ENCODE peak calls at places on chromosomes 12 and 14, in six cellular contexts. O is right lobe of liver; D is heart left ventricle; T is tibial artery; I is CD4-positive, CD25-positive, alpha-beta regulatory T cell; E is neuronal stem cell. Y is an unnamed sample.

GRCh38 chr12:119182701-119183493 is 4.2 kb downstream of the HSPB8 start:
- DNase-seq in T (no peak), E (no peak), O (no peak), I (no peak), D (peak; percentile 49), Y (no peak)

GRCh38 chr12:130076126-130076525 is 86.1 kb upstream of the FZD10 start:
- DNase-seq in O (no peak), D (no peak), I (no peak), T (no peak), E (no peak), Y (no peak)

GRCh38 chr12:2792670-2793500 is 1.9 kb upstream of the FKBP4 start:
- DNase-seq in I (no peak), D (no peak), T (no peak), E (no peak), O (no peak), Y (no peak)

GRCh38 chr14:29926701-29927595 is 699 bp downstream of the PRKD1 start:
- DNase-seq in O (peak; percentile 59), I (no peak), E (peak; percentile 57), T (peak; percentile 73), D (peak; percentile 59), Y (peak; percentile 53)

GRCh38 chr12:109595321-109595902 is 21.8 kb downstream of the MVK start:
- DNase-seq in T (no peak), I (peak; percentile 38), O (no peak), E (no peak), D (no peak), Y (no peak)

GRCh38 chr12:52259850-52260249 is 14.6 kb upstream of the KRT86 start:
- DNase-seq in O (no peak), T (peak; percentile 48), I (no peak), D (no peak), E (no peak), Y (no peak)

GRCh38 chr12:22333751-22334695 is 484 bp downstream of the ST8SIA1 start:
- DNase-seq in O (no peak), T (peak; percentile 66), I (peak; percentile 13), E (peak; percentile 12), D (no peak), Y (no peak)

GRCh38 chr12:56781726-56782125 is 18.6 kb downstream of the HSD17B6 start:
- DNase-seq in E (no peak), D (no peak), I (no peak), O (no peak), T (no peak), Y (no peak)

GRCh38 chr14:104688755-104689619 is at the start of gene INF2:
- DNase-seq in T (peak; percentile 81), E (peak; percentile 54), O (peak; percentile 81), D (peak; percentile 71), I (peak; percentile 70), Y (peak; percentile 53)

GRCh38 chr14:60248697-60249314 is at the start of gene PPM1A:
- DNase-seq in T (peak; percentile 97), I (peak; percentile 96), O (peak; percentile 97), E (peak; percentile 95), D (peak; percentile 97), Y (peak; percentile 94)

GRCh38 chr14:60252630-60253029 is 3.6 kb downstream of the PPM1A start:
- DNase-seq in I (no peak), E (no peak), O (no peak), T (no peak), D (no peak), Y (no peak)

GRCh38 chr14:60251877-60252276 is 2.9 kb downstream of the PPM1A start:
- DNase-seq in O (no peak), D (no peak), E (no peak), T (no peak), I (no peak), Y (no peak)

GRCh38 chr14:60249321-60250251 is 565 bp downstream of the PPM1A start:
- DNase-seq in O (peak; percentile 85), D (peak; percentile 80), T (peak; percentile 84), E (peak; percentile 81), I (peak; percentile 76), Y (peak; percentile 23)

GRCh38 chr14:60250318-60251035 is 1.5 kb downstream of the PPM1A start:
- DNase-seq in E (peak; percentile 9), I (no peak), T (no peak), O (no peak), D (no peak), Y (no peak)
- H3K4me1 ChIP-seq in E (peaks cover 3% of the 10 kb centered on the region), I (peaks cover 33% of the 10 kb centered on the region), T (no peaks in the 10 kb centered on the region), O (peaks cover 47% of the 10 kb centered on the region), D (peaks cover 2% of the 10 kb centered on the region), Y (peaks cover 17% of the 10 kb centered on the region)

GRCh38 chr14:60738843-60739508 is 4.4 kb downstream of the MNAT1 start:
- DNase-seq in O (no peak), I (no peak), E (no peak), D (no peak), T (no peak), Y (no peak)

GRCh38 chr14:60736494-60736893 is 1.9 kb downstream of the MNAT1 start:
- DNase-seq in E (no peak), O (no peak), T (no peak), I (no peak), D (no peak), Y (peak; percentile 37)

GRCh38 chr14:60732840-60733483 is 1.6 kb upstream of the MNAT1 start:
- DNase-seq in D (no peak), E (no peak), I (no peak), O (no peak), T (no peak), Y (no peak)

GRCh38 chr14:60734465-60735242 is at the start of gene MNAT1:
- DNase-seq in D (peak; percentile 71), E (peak; percentile 72), I (peak; percentile 89), O (peak; percentile 75), T (peak; percentile 87), Y (peak; percentile 75)
- H3K27ac ChIP-seq in D (peak within 1 kb of the TSS; percentile 81), E (no peak within 1 kb of the TSS), I (no peak within 1 kb of the TSS), O (peak within 1 kb of the TSS; percentile 34), T (peak within 1 kb of the TSS; percentile 91), Y (peak within 1 kb of the TSS; percentile 15)

DNA sequence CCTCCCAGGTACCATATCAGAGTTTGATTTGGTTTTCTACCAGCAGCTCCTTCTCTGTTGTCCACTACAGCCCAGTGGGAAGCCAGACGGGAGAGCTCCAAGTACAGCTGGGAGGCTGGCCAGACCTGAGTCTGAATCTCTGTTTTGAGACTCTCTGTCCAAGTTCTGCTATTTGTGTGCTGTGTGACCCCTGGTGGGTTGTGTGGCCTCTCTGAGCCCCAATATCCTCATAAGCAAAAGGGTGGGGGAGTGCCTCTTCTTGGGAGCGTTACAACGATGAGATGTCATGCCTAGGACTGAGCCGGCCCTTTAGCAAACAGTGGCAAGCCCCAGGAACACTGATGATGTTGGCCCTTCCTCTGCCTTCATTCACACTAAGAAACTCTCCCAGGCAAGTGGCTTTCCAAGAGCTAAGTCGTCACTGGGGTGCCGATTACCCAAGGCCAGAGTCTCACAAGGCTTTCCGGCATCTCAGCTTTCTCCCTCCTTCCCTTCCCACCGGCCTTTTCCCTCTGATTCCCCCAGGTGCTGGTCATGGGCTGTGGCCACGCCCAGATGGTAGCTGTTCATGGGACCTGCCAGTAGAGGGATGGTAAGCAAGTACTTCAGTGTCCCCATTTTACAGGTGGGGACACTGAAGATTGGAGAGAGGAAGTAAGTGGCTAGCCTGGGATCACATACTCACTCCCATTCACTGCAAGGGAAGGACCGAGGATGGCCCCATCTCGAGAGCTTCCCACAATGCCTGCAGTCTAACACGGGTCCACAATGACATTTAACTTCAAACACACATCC is 47.7 kb downstream of the BCL11B start:
- DNase-seq in T (peak; percentile 48), E (no peak), D (no peak), O (no peak), I (peak; percentile 48), Y (no peak)
- H3K4me1 ChIP-seq in T (no peaks in the 10 kb centered on the region), E (no peaks in the 10 kb centered on the region), D (no peaks in the 10 kb centered on the region), O (no peaks in the 10 kb centered on the region), I (peaks cover 97% of the 10 kb centered on the region), Y (peaks cover 2% of the 10 kb centered on the region)

GRCh38 chr12:4266990-4267389 is 6.6 kb upstream of the CCND2 start:
- DNase-seq in E (no peak), D (no peak), O (no peak), I (no peak), T (no peak), Y (no peak)

GRCh38 chr12:4270016-4270669 is 3.4 kb upstream of the CCND2 start:
- DNase-seq in I (peak; percentile 62), E (no peak), D (no peak), T (no peak), O (no peak), Y (no peak)

GRCh38 chr12:4269279-4269991 is 4.1 kb upstream of the CCND2 start:
- DNase-seq in O (peak; percentile 86), I (peak; percentile 95), D (peak; percentile 91), E (peak; percentile 76), T (peak; percentile 88), Y (no peak)

GRCh38 chr12:4267904-4268548 is 5.5 kb upstream of the CCND2 start:
- DNase-seq in E (no peak), O (no peak), D (no peak), I (no peak), T (no peak), Y (no peak)

DNA sequence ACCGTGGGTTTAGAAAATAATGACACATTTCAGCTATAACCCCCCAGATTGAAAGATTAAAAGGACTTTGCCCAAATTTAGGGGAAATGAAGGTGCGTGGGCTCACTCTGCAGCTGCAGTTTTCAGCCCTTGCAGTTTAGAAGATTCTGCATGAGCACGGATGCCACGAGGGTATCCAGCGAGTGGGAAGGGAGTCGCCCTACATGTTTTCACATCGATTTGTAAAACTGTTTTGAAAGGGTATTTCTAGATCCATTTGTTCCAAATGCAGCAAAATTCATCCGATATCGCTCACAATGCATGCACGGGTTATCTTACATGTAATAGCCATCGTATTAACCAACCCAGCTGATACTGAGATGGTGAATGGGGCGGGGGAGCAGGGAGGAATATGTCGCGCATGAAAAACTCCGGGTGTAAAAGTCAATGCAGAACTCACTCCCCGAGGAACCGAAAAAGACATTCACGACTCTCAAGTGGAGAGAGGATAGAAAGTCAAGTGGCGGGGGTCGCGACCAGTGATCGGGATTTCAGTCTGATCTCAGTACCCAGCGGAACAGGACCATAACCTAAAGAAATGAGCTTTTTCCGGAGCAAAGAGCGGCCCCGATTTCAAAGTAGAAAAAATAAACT is 4.9 kb upstream of the CCND2 start:
- DNase-seq in E (no peak), I (peak; percentile 73), D (no peak), T (no peak), O (no peak), Y (peak; percentile 37)
- H3K27ac ChIP-seq in E (no peak overlapping the region), I (peak overlapping the region; percentile 96), D (peak overlapping the region; percentile 98), T (peak overlapping the region; percentile 69), O (no peak overlapping the region), Y (no peak overlapping the region)

DNA sequence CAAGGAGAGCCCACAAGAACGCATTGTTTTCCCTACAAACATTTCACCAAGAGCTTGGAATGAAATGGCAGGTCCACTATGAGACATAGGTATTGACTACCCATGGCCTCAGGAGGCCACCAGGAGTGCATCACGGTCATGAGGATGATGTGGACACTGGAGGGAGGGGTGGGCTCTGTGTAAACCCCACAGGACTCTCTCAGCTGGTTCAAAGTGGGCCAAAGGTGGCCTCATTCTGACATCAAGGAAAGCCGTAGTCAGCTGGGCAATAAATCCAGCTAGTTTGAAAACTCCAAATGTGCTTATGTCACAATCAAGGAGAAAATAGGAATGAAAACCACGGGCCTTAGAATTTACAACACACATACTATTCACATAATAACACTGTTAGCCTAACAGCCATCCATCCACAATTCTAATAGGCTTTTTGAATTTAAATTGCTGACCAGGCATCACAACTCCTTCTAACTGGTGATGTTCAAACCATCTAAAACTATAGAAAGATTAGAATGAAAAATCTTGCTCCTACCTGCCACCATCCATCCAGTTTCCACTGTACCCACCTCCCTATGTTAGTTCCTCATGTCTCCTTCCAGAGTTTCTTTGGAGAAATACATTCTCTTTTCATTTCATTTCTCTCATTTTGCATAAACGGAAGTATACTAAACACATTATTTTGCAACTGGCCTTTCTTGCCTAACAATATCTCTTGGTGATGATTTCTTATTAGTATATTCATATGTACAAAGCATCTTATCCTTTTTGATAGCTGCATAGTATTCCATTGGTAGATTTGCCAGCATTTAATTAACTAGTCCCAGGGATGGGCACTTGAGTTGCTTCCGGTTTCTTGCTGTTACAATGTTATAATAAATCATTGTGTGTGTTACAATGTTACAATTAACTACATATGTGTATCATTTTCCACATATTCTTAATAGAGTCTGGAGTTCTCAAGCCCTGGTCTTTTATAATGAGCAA is 21.5 kb downstream of the CMKLR1 start:
- DNase-seq in T (no peak), E (no peak), O (no peak), D (no peak), I (no peak), Y (no peak)
- H3K4me1 ChIP-seq in T (no peaks in the 10 kb centered on the region), E (peaks cover 8% of the 10 kb centered on the region), O (peaks cover 5% of the 10 kb centered on the region), D (peaks cover 4% of the 10 kb centered on the region), I (peaks cover 21% of the 10 kb centered on the region), Y (no peaks in the 10 kb centered on the region)